ENCODE peak calls at places on chromosome 21, in nine cellular contexts. B, M, U, J, S, V, F, D and E are unnamed samples.

GRCh38 chr21:25107708-25108107 is 499.6 kb downstream of the MRPL39 start:
- DNase-seq in B (no peak), M (no peak), U (no peak), J (no peak), S (peak), V (peak), F (peak), D (no peak), E (no peak)

GRCh38 chr21:35034203-35034926 is 14.7 kb downstream of the RUNX1 start:
- DNase-seq in B (no peak), M (no peak), U (no peak), J (no peak), S (no peak), V (no peak), F (no peak), D (no peak), E (no peak)

GRCh38 chr21:36461918-36462486 is 17.9 kb downstream of the CLDN14 start:
- DNase-seq in B (no peak), M (no peak), U (no peak), J (no peak), S (no peak), V (no peak), F (no peak), D (no peak), E (no peak)

GRCh38 chr21:40204956-40205355 is 337.7 kb downstream of the PCP4 start:
- DNase-seq in B (no peak), M (no peak), U (no peak), J (no peak), S (no peak), V (no peak), F (no peak), D (no peak), E (no peak)

GRCh38 chr21:26933448-26933847 is 33.4 kb downstream of the ADAMTS5 start:
- DNase-seq in B (no peak), M (no peak), U (no peak), J (peak), S (no peak), V (no peak), F (no peak), D (no peak), E (no peak)

GRCh38 chr21:44925027-44925755 is 4.5 kb upstream of the ITGB2 start:
- DNase-seq in B (no peak), M (no peak), U (no peak), J (peak), S (no peak), V (peak), F (peak), D (no peak), E (no peak)

GRCh38 chr21:16072176-16072575 is 342.4 kb downstream of the USP25 start:
- DNase-seq in B (no peak), M (no peak), U (no peak), J (no peak), S (no peak), V (no peak), F (no peak), D (no peak), E (no peak)

GRCh38 chr21:44572959-44573583 is 458 bp upstream of the KRTAP10-4 start:
- DNase-seq in B (no peak), M (no peak), U (no peak), J (no peak), S (no peak), V (no peak), F (peak), D (no peak), E (no peak)

GRCh38 chr21:40765771-40766170 is 81.2 kb downstream of the DSCAM start:
- DNase-seq in B (no peak), M (no peak), U (no peak), J (no peak), S (no peak), V (no peak), F (no peak), D (no peak), E (no peak)

GRCh38 chr21:25243809-25244208 is 363.5 kb downstream of the MRPL39 start:
- DNase-seq in B (no peak), M (no peak), U (no peak), J (no peak), S (no peak), V (no peak), F (no peak), D (no peak), E (no peak)

GRCh38 chr21:45973475-45974072 is 8.0 kb upstream of the COL6A1 start:
- DNase-seq in B (peak), M (peak), U (peak), J (peak), S (peak), V (peak), F (peak), D (peak), E (peak)

GRCh38 chr21:29233611-29234540 is 64.8 kb upstream of the BACH1 start:
- DNase-seq in B (no peak), M (no peak), U (no peak), J (no peak), S (no peak), V (no peak), F (no peak), D (peak), E (no peak)

GRCh38 chr21:46544824-46545223 is 60.1 kb downstream of the S100B start:
- DNase-seq in B (no peak), M (no peak), U (no peak), J (no peak), S (no peak), V (no peak), F (no peak), D (no peak), E (no peak)

GRCh38 chr21:36422279-36423098 is 37.3 kb downstream of the CHAF1B start:
- DNase-seq in B (peak), M (no peak), U (peak), J (peak), S (peak), V (peak), F (peak), D (peak), E (no peak)

GRCh38 chr21:43734830-43735229 is 15.9 kb downstream of the PDXK start:
- DNase-seq in B (no peak), M (no peak), U (no peak), J (no peak), S (no peak), V (peak), F (no peak), D (no peak), E (no peak)

GRCh38 chr21:46099476-46099875 is 1.6 kb downstream of the COL6A2 start:
- DNase-seq in B (no peak), M (peak), U (no peak), J (no peak), S (no peak), V (no peak), F (peak), D (no peak), E (no peak)

GRCh38 chr21:45993210-45994085 is 11.9 kb downstream of the COL6A1 start:
- DNase-seq in B (no peak), M (peak), U (no peak), J (no peak), S (no peak), V (no peak), F (no peak), D (peak), E (peak)

GRCh38 chr21:44525431-44526095 is 14.4 kb downstream of the KRTAP10-1 start:
- DNase-seq in B (no peak), M (no peak), U (no peak), J (no peak), S (no peak), V (no peak), F (no peak), D (no peak), E (no peak)

GRCh38 chr21:37346841-37347430 is 19.6 kb upstream of the DYRK1A start:
- DNase-seq in B (no peak), M (no peak), U (no peak), J (no peak), S (no peak), V (no peak), F (no peak), D (no peak), E (no peak)